ENCODE peak calls at places on chromosomes 11 and 22, in four cellular contexts. P is H1, O is HepG2, M is GM12878. R is an unnamed sample.

GRCh38 chr11:1303196-1303821 is 6.1 kb downstream of the TOLLIP start:
- DNase-seq in P (peak; percentile 83), O (no peak), M (no peak), R (no peak)

GRCh38 chr11:94537051-94537600 is 6.6 kb upstream of the FUT4 start:
- DNase-seq in P (no peak), O (no peak), M (no peak), R (no peak)

GRCh38 chr11:69215784-69216415 is 60.2 kb downstream of the SMIM38 start:
- DNase-seq in P (no peak), O (no peak), M (no peak), R (no peak)

GRCh38 chr22:44026630-44027511 is 2.8 kb downstream of the PARVB start:
- DNase-seq in P (no peak), O (no peak), M (peak; percentile 89), R (no peak)

GRCh38 chr22:23856721-23857605 is 712 bp upstream of the SLC2A11 start:
- DNase-seq in P (peak; percentile 72), O (peak; percentile 54), M (no peak), R (no peak)

GRCh38 chr11:10318527-10318802 is 13.6 kb downstream of the ADM start:
- DNase-seq in P (no peak), O (no peak), M (no peak), R (no peak)

GRCh38 chr11:68843703-68844312 is 2.1 kb upstream of the CPT1A start:
- DNase-seq in P (peak; percentile 85), O (peak; percentile 67), M (no peak), R (no peak)

GRCh38 chr22:17303840-17304779 is 65.2 kb upstream of the CECR2 start:
- DNase-seq in P (no peak), O (no peak), M (peak; percentile 77), R (no peak)

GRCh38 chr11:130369141-130369691 is 54.5 kb upstream of the ZBTB44 start:
- DNase-seq in P (no peak), O (no peak), M (no peak), R (no peak)

GRCh38 chr11:7457211-7457610 is 28.1 kb upstream of the OLFML1 start:
- DNase-seq in P (no peak), O (no peak), M (no peak), R (no peak)

GRCh38 chr11:45145421-45146071 is 893 bp upstream of the PRDM11 start:
- DNase-seq in P (peak; percentile 90), O (no peak), M (no peak), R (peak; percentile 73)

GRCh38 chr11:12242071-12242672 is 131.8 kb downstream of the MICAL2 start:
- DNase-seq in P (no peak), O (no peak), M (no peak), R (no peak)

GRCh38 chr22:44151661-44152060 is 29.1 kb upstream of the PARVG start:
- DNase-seq in P (no peak), O (no peak), M (no peak), R (no peak)

GRCh38 chr22:24423519-24424000 is 3.8 kb upstream of the ADORA2A start:
- DNase-seq in P (peak; percentile 92), O (no peak), M (no peak), R (no peak)

GRCh38 chr11:96567193-96567592 is 177.4 kb downstream of the JRKL start:
- DNase-seq in P (no peak), O (no peak), M (no peak), R (no peak)

GRCh38 chr11:105723269-105723668 is 113.4 kb downstream of the GRIA4 start:
- DNase-seq in P (no peak), O (no peak), M (no peak), R (no peak)

GRCh38 chr11:1436468-1437030 is 46.8 kb downstream of the BRSK2 start:
- DNase-seq in P (peak; percentile 74), O (no peak), M (no peak), R (no peak)

GRCh38 chr11:69277074-69277809 is 16.7 kb upstream of the MYEOV start:
- DNase-seq in P (no peak), O (no peak), M (peak; percentile 51), R (no peak)

GRCh38 chr22:33000342-33001280 is 57.6 kb downstream of the SYN3 start:
- DNase-seq in P (peak; percentile 92), O (peak; percentile 15), M (no peak), R (peak; percentile 60)

GRCh38 chr22:26990503-26991189 is 333.3 kb downstream of the MIAT start:
- DNase-seq in P (no peak), O (no peak), M (no peak), R (no peak)

GRCh38 chr11:129950319-129951034 is 52.2 kb downstream of the PRDM10 start:
- DNase-seq in P (no peak), O (no peak), M (no peak), R (no peak)

GRCh38 chr22:37254206-37254866 is 10.3 kb upstream of the RAC2 start:
- DNase-seq in P (no peak), O (no peak), M (no peak), R (no peak)

GRCh38 chr22:37256075-37256726 is 12.1 kb upstream of the RAC2 start:
- DNase-seq in P (no peak), O (no peak), M (no peak), R (no peak)

GRCh38 chr22:37253164-37253660 is 9.1 kb upstream of the RAC2 start:
- DNase-seq in P (no peak), O (no peak), M (no peak), R (no peak)

GRCh38 chr22:37255558-37256006 is 11.5 kb upstream of the RAC2 start:
- DNase-seq in P (no peak), O (no peak), M (no peak), R (no peak)

GRCh38 chr22:37254867-37255233 is 10.8 kb upstream of the RAC2 start:
- DNase-seq in P (no peak), O (no peak), M (no peak), R (no peak)
- TF ChIP-seq SUZ12 in P (no peak), O (no peak), M (no peak), R (no peak)

GRCh38 chr11:124896821-124897391 is 759 bp downstream of the ROBO4 start:
- DNase-seq in P (peak; percentile 29), O (no peak), M (no peak), R (no peak)
- H3K4me3 ChIP-seq in P (no peak overlapping the region), O (peak overlapping the region; percentile 27), M (no peak overlapping the region), R (no peak overlapping the region)

GRCh38 chr11:67055812-67056211 is 835 bp upstream of the RHOD start:
- DNase-seq in P (no peak), O (no peak), M (no peak), R (no peak)
- TF ChIP-seq SUZ12 in P (no peak), O (no peak), M (no peak), R (no peak)

DNA sequence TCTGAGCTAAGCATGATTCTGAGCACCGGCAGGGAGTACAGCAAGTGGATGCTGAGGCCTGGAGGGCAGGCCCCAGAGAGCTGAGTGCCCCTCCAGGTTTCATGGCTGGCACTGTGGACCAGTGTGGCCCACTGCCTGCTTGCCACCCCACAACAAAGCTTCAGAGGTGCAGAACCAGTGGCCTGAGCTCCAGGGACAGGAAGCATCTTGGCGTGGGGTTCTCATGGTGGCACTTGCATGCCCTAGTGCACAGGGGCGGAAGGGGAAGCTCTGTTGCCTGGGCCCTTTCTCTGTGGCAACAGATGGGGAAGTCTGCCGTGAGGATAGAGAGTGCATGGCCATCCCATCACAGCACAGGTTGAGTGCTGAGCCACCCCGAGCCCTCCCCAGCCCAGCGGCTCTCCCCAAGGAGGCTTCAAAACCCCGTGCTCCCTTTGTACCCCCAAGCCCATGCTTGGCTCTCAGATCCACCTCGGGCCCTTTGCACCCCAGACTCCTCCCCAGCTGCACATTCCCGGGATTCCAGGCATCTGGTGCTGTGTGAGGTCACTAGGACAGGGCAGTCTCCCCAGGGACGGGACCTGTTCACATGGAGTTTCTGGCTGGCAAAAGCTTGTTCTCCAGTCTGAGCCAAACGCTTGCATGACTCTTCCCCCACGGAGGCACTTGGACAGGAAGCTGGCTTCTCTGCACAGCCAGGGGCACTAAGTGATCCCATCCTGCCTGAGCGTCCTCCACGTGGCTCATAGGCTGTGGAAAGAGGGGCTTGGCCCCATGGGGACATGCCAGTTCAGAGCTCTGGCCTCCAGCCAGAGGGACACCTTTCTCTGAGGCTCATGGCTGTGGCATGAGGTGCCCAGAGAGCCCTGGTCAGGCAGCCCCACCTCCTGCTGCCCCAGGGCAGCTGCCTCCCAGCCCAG is 4.2 kb downstream of the SLC25A1 start:
- DNase-seq in P (peak; percentile 64), O (peak; percentile 57), M (peak; percentile 15), R (no peak)
- H3K4me3 ChIP-seq in P (no peak overlapping the region), O (no peak overlapping the region), M (peak overlapping the region; percentile 95), R (no peak overlapping the region)

GRCh38 chr11:128936546-128937275 is 6.0 kb downstream of the TP53AIP1 start:
- DNase-seq in P (peak; percentile 65), O (peak; percentile 58), M (no peak), R (peak; percentile 63)
- TF ChIP-seq SUZ12 in P (no peak), O (no peak), M (no peak), R (no peak)

DNA sequence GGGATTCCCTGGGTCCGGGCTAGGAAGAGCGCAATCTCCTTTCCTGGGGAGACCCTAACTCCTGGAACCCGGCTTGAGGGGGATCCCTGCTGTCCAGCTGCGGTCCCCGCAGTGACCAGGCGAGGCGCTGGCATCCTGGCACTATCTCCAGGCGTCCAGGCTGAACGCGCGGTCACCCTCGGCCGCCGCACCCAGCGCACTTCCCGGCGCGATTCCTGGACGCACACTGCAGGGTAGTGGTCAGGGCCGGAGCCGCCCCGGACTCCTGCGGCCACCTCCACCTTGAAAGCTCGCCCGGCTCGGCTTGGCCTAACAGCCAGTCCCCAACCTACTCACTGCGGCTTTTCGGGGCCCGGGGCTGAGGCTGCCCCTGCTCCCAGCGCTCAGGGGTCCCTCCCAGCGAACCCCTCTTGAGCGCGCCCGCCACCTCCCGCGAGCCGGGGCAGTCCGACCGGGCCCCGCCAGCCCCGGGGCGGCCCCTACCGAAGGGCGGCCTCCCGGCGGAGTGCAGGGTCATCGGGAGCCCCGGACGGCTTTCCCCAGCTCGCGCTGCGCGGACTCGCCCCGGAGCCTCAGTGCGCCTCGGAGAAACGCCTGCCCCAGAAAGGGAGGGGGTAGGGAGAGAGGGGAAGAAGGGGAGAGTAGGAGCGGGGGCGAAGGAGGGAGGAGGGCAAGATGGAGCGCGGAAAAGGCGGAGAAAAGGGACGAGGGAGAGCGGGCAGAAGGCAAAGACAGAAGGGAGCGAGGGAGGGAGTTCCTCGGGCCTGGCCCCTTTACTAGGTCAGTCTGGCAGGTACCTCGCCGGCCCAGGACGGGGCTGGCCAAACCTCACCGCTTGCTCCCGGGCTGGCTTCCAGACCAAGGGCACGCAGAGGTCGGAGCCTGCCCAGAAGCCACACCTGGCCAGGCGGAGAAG is 1.0 kb downstream of the POU2AF3 start:
- DNase-seq in P (peak; percentile 83), O (peak; percentile 46), M (no peak), R (peak; percentile 40)
- H3K4me3 ChIP-seq in P (peak overlapping the region; percentile 95), O (peak overlapping the region; percentile 72), M (peak overlapping the region; percentile 71), R (peak overlapping the region; percentile 63)

GRCh38 chr11:103525069-103525468 is 415.8 kb downstream of the DYNC2H1 start:
- DNase-seq in P (no peak), O (no peak), M (no peak), R (no peak)
- TF ChIP-seq SUZ12 in P (no peak), O (no peak), M (no peak), R (no peak)

R was measured in NT2/D1.